ENCODE peak calls at places on chromosomes 5 and 9, in five cellular contexts. R is caudate nucleus; Z is stomach; T is effector memory CD4-positive, alpha-beta T cell; I is astrocyte of the cerebellum. Q is an unnamed sample.

GRCh38 chr9:76700916-76701315 is 63.3 kb upstream of the PCA3 start:
- DNase-seq in I (no peak), R (no peak), Z (no peak), T (no peak), Q (no peak)

GRCh38 chr9:109794361-109795012 is 14.5 kb downstream of the PALM2AKAP2 start:
- DNase-seq in Z (no peak), T (no peak), I (no peak), R (no peak), Q (no peak)

GRCh38 chr9:68777070-68777763 is 72.2 kb downstream of the PIP5K1B start:
- DNase-seq in T (no peak), I (no peak), Z (no peak), R (no peak), Q (no peak)

GRCh38 chr9:136347472-136348256 is 15.9 kb downstream of the DNLZ start:
- DNase-seq in R (no peak), T (no peak), I (no peak), Z (no peak), Q (no peak)

GRCh38 chr5:126543660-126544059 is 51.4 kb downstream of the ALDH7A1 start:
- DNase-seq in R (no peak), I (no peak), T (no peak), Z (no peak), Q (no peak)

GRCh38 chr5:151675225-151675955 is 11.3 kb downstream of the SPARC start:
- DNase-seq in R (no peak), T (no peak), Z (no peak), I (no peak), Q (no peak)

GRCh38 chr9:96566401-96567202 is 53.0 kb downstream of the CDC14B start:
- DNase-seq in I (no peak), R (peak), Z (peak), T (peak), Q (peak)

GRCh38 chr5:107719207-107719606 is 48.5 kb upstream of the EFNA5 start:
- DNase-seq in I (no peak), Z (no peak), R (no peak), T (no peak), Q (no peak)

GRCh38 chr5:38468202-38468656 is 88.2 kb downstream of the LIFR start:
- DNase-seq in R (no peak), I (peak), T (no peak), Z (no peak), Q (no peak)

GRCh38 chr5:172463031-172463430 is 8.7 kb upstream of the SH3PXD2B start:
- DNase-seq in Z (no peak), T (no peak), R (no peak), I (no peak), Q (peak)

GRCh38 chr5:113025596-113025995 is 49.0 kb downstream of the DCP2 start:
- DNase-seq in Z (no peak), T (no peak), I (no peak), R (no peak), Q (no peak)

GRCh38 chr5:98927242-98927987 is 1.4 kb downstream of the CHD1 start:
- DNase-seq in Z (no peak), T (peak), R (no peak), I (peak), Q (no peak)

GRCh38 chr5:102867999-102868662 is 113.0 kb downstream of the PAM start:
- DNase-seq in T (no peak), I (no peak), Z (no peak), R (no peak), Q (no peak)

GRCh38 chr5:178069909-178070308 is 43.4 kb upstream of the N4BP3 start:
- DNase-seq in T (no peak), Z (no peak), I (no peak), R (no peak), Q (no peak)

GRCh38 chr9:1373445-1373844 is 323.3 kb downstream of the DMRT2 start:
- DNase-seq in T (no peak), I (no peak), R (no peak), Z (no peak), Q (no peak)

GRCh38 chr9:112047538-112048066 is 127.5 kb downstream of the SUSD1 start:
- DNase-seq in T (no peak), I (no peak), Z (no peak), R (no peak), Q (no peak)

GRCh38 chr5:76775921-76776320 is 42.9 kb upstream of the F2RL1 start:
- DNase-seq in R (no peak), I (no peak), T (no peak), Z (no peak), Q (peak)

GRCh38 chr9:98121096-98121495 is 2.1 kb upstream of the TRIM14 start:
- DNase-seq in T (no peak), I (no peak), Z (no peak), R (no peak), Q (no peak)

GRCh38 chr9:16928179-16928945 is 57.9 kb upstream of the BNC2 start:
- DNase-seq in T (no peak), R (no peak), Z (no peak), I (no peak), Q (no peak)

GRCh38 chr9:93262537-93263310 is 78.8 kb downstream of the WNK2 start:
- DNase-seq in T (no peak), Z (peak), I (no peak), R (no peak), Q (peak)

GRCh38 chr9:128245293-128246151 is 30.3 kb downstream of the GOLGA2 start:
- DNase-seq in T (no peak), Z (no peak), R (no peak), I (peak), Q (no peak)

GRCh38 chr5:124630767-124631704 is 115.4 kb downstream of the ZNF608 start:
- DNase-seq in Z (no peak), I (no peak), T (no peak), R (no peak), Q (no peak)

GRCh38 chr9:107548298-107549142 is 59.0 kb upstream of the KLF4 start:
- DNase-seq in I (peak), R (no peak), Z (no peak), T (no peak), Q (no peak)

GRCh38 chr9:80175286-80175906 is 603.6 kb downstream of the TLE4 start:
- DNase-seq in Z (peak), I (peak), R (no peak), T (no peak), Q (no peak)

GRCh38 chr5:88203977-88204735 is 64.5 kb downstream of the TMEM161B start:
- DNase-seq in R (no peak), T (peak), Z (no peak), I (peak), Q (no peak)

GRCh38 chr9:75186767-75187380 is 98.6 kb downstream of the OSTF1 start:
- DNase-seq in Z (no peak), R (no peak), I (no peak), T (no peak), Q (no peak)

GRCh38 chr9:137461663-137462395 is 2.7 kb upstream of the NSMF start:
- DNase-seq in T (peak), Z (peak), I (no peak), R (no peak), Q (no peak)

GRCh38 chr5:173775692-173776135 is 112.4 kb upstream of the CPEB4 start:
- DNase-seq in T (no peak), I (no peak), Z (no peak), R (no peak), Q (no peak)

GRCh38 chr5:167822241-167822640 is 469.2 kb upstream of the WWC1 start:
- DNase-seq in I (no peak), Z (no peak), R (no peak), T (no peak), Q (no peak)

GRCh38 chr9:97811534-97812246 is 41.3 kb upstream of the FOXE1 start:
- DNase-seq in I (no peak), Z (no peak), R (no peak), T (no peak), Q (no peak)

GRCh38 chr9:121246821-121247511 is 21.0 kb upstream of the GSN start:
- DNase-seq in Z (no peak), R (no peak), T (no peak), I (peak), Q (no peak)

GRCh38 chr9:124202447-124202971 is 55.2 kb upstream of the NEK6 start:
- DNase-seq in Z (peak), R (no peak), T (peak), I (no peak), Q (no peak)

GRCh38 chr5:35229076-35230042 is 928 bp downstream of the PRLR start:
- DNase-seq in T (no peak), Z (peak), R (no peak), I (no peak), Q (no peak)

GRCh38 chr5:14171621-14172020 is 28.5 kb downstream of the TRIO start:
- DNase-seq in T (no peak), Z (no peak), I (no peak), R (no peak), Q (no peak)